ENCODE peak calls at places on chromosome 1, in six cellular contexts. R, N, H, U, F and Q are unnamed samples.
A peak's percentile ranks its signal among the peaks of the same experiment; 100 is the strongest.

GRCh38 chr1:65343286-65343685 is 33.9 kb downstream of the DNAJC6 start:
- DNase-seq in N (no peak), H (no peak), R (no peak), F (peak; percentile 95), U (no peak), Q (peak; percentile 67)

GRCh38 chr1:12230549-12231275 is 882 bp downstream of the VPS13D start:
- DNase-seq in N (peak; percentile 42), R (peak; percentile 88), U (peak; percentile 25), H (peak; percentile 26), F (peak; percentile 15), Q (no peak)

GRCh38 chr1:59568158-59568935 is 246.4 kb upstream of the HOOK1 start:
- DNase-seq in R (no peak), H (no peak), N (no peak), F (peak; percentile 62), U (no peak), Q (no peak)

GRCh38 chr1:204623894-204624361 is 61.6 kb downstream of the LRRN2 start:
- DNase-seq in N (no peak), F (no peak), U (no peak), R (no peak), H (peak; percentile 45), Q (no peak)

GRCh38 chr1:25006770-25007169 is 76.7 kb upstream of the RUNX3 start:
- DNase-seq in N (no peak), F (no peak), R (no peak), U (no peak), H (no peak), Q (no peak)

GRCh38 chr1:3746784-3747521 is 5.3 kb upstream of the CCDC27 start:
- DNase-seq in U (peak; percentile 94), R (peak; percentile 97), F (peak; percentile 80), N (peak; percentile 90), H (peak; percentile 81), Q (peak; percentile 10)

GRCh38 chr1:28087614-28088167 is 719 bp downstream of the EYA3 start:
- DNase-seq in N (peak; percentile 23), R (no peak), U (no peak), H (peak; percentile 58), F (peak; percentile 37), Q (no peak)

GRCh38 chr1:199954701-199955100 is 72.8 kb upstream of the NR5A2 start:
- DNase-seq in F (no peak), H (no peak), N (no peak), U (no peak), R (peak; percentile 34), Q (no peak)

GRCh38 chr1:201486158-201486557 is 17.2 kb upstream of the PHLDA3 start:
- DNase-seq in R (no peak), U (no peak), F (no peak), H (no peak), N (no peak), Q (no peak)

GRCh38 chr1:201982923-201983805 is 716 bp downstream of the RNPEP start:
- DNase-seq in F (peak; percentile 61), R (peak; percentile 92), N (peak; percentile 76), U (peak; percentile 68), H (peak; percentile 87), Q (no peak)

GRCh38 chr1:23620605-23621004 is 61.3 kb upstream of the ID3 start:
- DNase-seq in U (no peak), H (no peak), F (no peak), N (no peak), R (no peak), Q (no peak)

GRCh38 chr1:85356130-85356529 is 79.7 kb upstream of the BCL10 start:
- DNase-seq in N (no peak), U (no peak), F (no peak), R (no peak), H (no peak), Q (no peak)

GRCh38 chr1:205505791-205506190 is 1.3 kb downstream of the CDK18 start:
- DNase-seq in H (no peak), N (peak; percentile 50), F (peak; percentile 76), R (no peak), U (no peak), Q (no peak)

GRCh38 chr1:97920275-97920831 is 481 bp downstream of the DPYD start:
- DNase-seq in F (peak; percentile 37), U (no peak), R (no peak), N (no peak), H (no peak), Q (no peak)

GRCh38 chr1:189764391-189765320 is 713.0 kb downstream of the BRINP3 start:
- DNase-seq in U (no peak), H (no peak), R (no peak), N (no peak), F (no peak), Q (no peak)

GRCh38 chr1:27979151-27979858 is 19.5 kb downstream of the XKR8 start:
- DNase-seq in N (no peak), R (no peak), H (peak; percentile 75), F (peak; percentile 74), U (no peak), Q (peak; percentile 67)

GRCh38 chr1:19042675-19043578 is 86.5 kb upstream of the IFFO2 start:
- DNase-seq in F (peak; percentile 36), U (no peak), H (no peak), R (peak; percentile 19), N (no peak), Q (no peak)

GRCh38 chr1:151222130-151222529 is 23.8 kb downstream of the PIP5K1A start:
- DNase-seq in N (no peak), H (no peak), R (no peak), F (no peak), U (peak; percentile 27), Q (no peak)

GRCh38 chr1:179941439-179941838 is 13.2 kb upstream of the CEP350 start:
- DNase-seq in U (no peak), R (no peak), H (no peak), F (no peak), N (no peak), Q (no peak)

GRCh38 chr1:61427516-61427915 is 297.4 kb downstream of the TM2D1 start:
- DNase-seq in N (no peak), F (no peak), U (no peak), H (no peak), R (no peak), Q (no peak)

GRCh38 chr1:48530727-48531351 is 58.8 kb upstream of the SPATA6 start:
- DNase-seq in R (no peak), U (peak; percentile 11), N (peak; percentile 29), H (peak; percentile 67), F (peak; percentile 67), Q (no peak)

GRCh38 chr1:200454425-200454824 is 44.6 kb upstream of the ZNF281 start:
- DNase-seq in U (no peak), H (no peak), N (no peak), F (no peak), R (no peak), Q (no peak)

GRCh38 chr1:154750681-154751665 is 119.1 kb downstream of the KCNN3 start:
- DNase-seq in U (no peak), N (no peak), R (no peak), F (no peak), H (no peak), Q (no peak)

GRCh38 chr1:154751690-154752089 is 118.4 kb downstream of the KCNN3 start:
- DNase-seq in R (no peak), U (no peak), H (peak; percentile 57), N (no peak), F (no peak), Q (peak; percentile 29)

GRCh38 chr1:154749078-154749760 is 120.9 kb downstream of the KCNN3 start:
- DNase-seq in U (no peak), F (peak; percentile 51), N (no peak), H (peak; percentile 68), R (no peak), Q (peak; percentile 23)

GRCh38 chr1:154753426-154753825 is 116.7 kb downstream of the KCNN3 start:
- DNase-seq in H (no peak), U (no peak), F (no peak), N (no peak), R (no peak), Q (no peak)

GRCh38 chr1:154752273-154753030 is 117.6 kb downstream of the KCNN3 start:
- DNase-seq in H (peak; percentile 31), U (no peak), R (no peak), F (no peak), N (no peak), Q (no peak)
- TF ChIP-seq CTCF in H (no peak), U (no peak), R (no peak), F (no peak), N (no peak), Q (no peak)

GRCh38 chr1:174874337-174875053 is 125.3 kb upstream of the CACYBP start:
- DNase-seq in F (no peak), H (no peak), R (no peak), N (peak; percentile 30), U (no peak), Q (no peak)
- H3K4me3 ChIP-seq in F (no peak overlapping the region), H (no peak overlapping the region), R (peak overlapping the region; percentile 25), N (peak overlapping the region; percentile 43), U (peak overlapping the region; percentile 0), Q (no peak overlapping the region)

GRCh38 chr1:160780398-160780755 is 15.6 kb upstream of the LY9 start:
- DNase-seq in N (no peak), H (no peak), F (peak; percentile 40), U (no peak), R (no peak), Q (no peak)

GRCh38 chr1:160777486-160778089 is 18.4 kb upstream of the LY9 start:
- DNase-seq in F (peak; percentile 68), N (no peak), H (peak; percentile 42), R (no peak), U (no peak), Q (no peak)

GRCh38 chr1:160778976-160779375 is 17.0 kb upstream of the LY9 start:
- DNase-seq in R (no peak), H (no peak), N (no peak), F (no peak), U (no peak), Q (no peak)

GRCh38 chr1:160781129-160781808 is 14.7 kb upstream of the LY9 start:
- DNase-seq in U (no peak), R (no peak), N (peak; percentile 74), H (no peak), F (peak; percentile 81), Q (no peak)

GRCh38 chr1:160779662-160780397 is 16.1 kb upstream of the LY9 start:
- DNase-seq in F (no peak), R (peak; percentile 77), U (no peak), H (peak; percentile 66), N (no peak), Q (no peak)
- TF ChIP-seq CTCF in F (peak; percentile 22), R (no peak), U (no peak), H (peak; percentile 74), N (peak; percentile 50), Q (peak; percentile 21)

DNA sequence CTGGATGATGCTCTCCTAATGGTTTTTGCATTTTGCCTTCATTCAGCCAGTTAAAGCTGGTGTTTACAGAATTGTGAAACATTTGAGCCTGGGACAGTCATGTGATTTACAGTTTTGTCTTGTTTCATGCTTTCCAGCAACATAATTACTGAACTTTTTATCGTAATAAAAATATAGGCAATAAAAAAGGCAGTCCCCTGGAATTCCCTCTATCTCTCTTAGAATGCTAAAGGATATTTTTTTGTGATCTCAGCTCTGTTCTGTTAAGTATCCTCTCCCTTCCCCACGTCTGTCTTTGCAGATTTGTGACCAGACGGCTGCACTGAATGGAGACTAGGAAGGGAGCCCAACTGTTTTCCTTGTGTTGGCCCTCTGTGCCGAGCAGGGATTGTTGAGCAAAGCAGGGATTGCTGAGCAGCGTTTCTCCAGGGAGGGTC is 70.3 kb upstream of the RGL1 start:
- DNase-seq in H (no peak), N (no peak), R (no peak), F (no peak), U (peak; percentile 32), Q (peak; percentile 34)
- H3K4me3 ChIP-seq in H (no peak overlapping the region), N (no peak overlapping the region), R (no peak overlapping the region), F (no peak overlapping the region), U (peak overlapping the region; percentile 21), Q (no peak overlapping the region)